ENCODE peak calls at places on chromosome 3, in ten cellular contexts. G is MCF 10A, R is lower lobe of right lung, I is HL-60, Q is fibroblast of the aortic adventitia, K is right lobe of liver, H is EL, C is left cardiac atrium, O is left colon, T is GM20000. N is an unnamed sample.

GRCh38 chr3:101010316-101010715 is 17.1 kb upstream of the ABI3BP start:
- DNase-seq in G (no peak), R (no peak), I (no peak), Q (peak), K (no peak), H (peak), C (no peak), O (no peak), T (no peak), N (peak)

GRCh38 chr3:145849115-145849514 is 311.9 kb downstream of the PLOD2 start:
- DNase-seq in G (no peak), R (no peak), I (no peak), Q (no peak), K (no peak), H (no peak), C (no peak), O (no peak), T (no peak), N (no peak)

GRCh38 chr3:129016725-129017530 is 15.8 kb downstream of the EFCC1 start:
- DNase-seq in G (no peak), R (peak), I (no peak), Q (peak), K (no peak), H (no peak), C (peak), O (peak), T (peak), N (no peak)

GRCh38 chr3:183766745-183767606 is 58.4 kb downstream of the MAP6D1 start:
- DNase-seq in G (peak), R (peak), I (peak), Q (peak), K (peak), H (peak), C (peak), O (peak), T (peak), N (peak)

GRCh38 chr3:87855626-87856025 is 203.2 kb downstream of the CGGBP1 start:
- DNase-seq in G (peak), R (no peak), I (no peak), Q (peak), K (no peak), H (peak), C (no peak), O (no peak), T (no peak), N (peak)

GRCh38 chr3:186985713-186986364 is 55.5 kb downstream of the ST6GAL1 start:
- DNase-seq in G (no peak), R (no peak), I (peak), Q (peak), K (no peak), H (no peak), C (no peak), O (no peak), T (peak), N (no peak)

GRCh38 chr3:3081659-3082546 is 28.3 kb downstream of the IL5RA start:
- DNase-seq in G (no peak), R (no peak), I (no peak), Q (no peak), K (no peak), H (no peak), C (no peak), O (no peak), T (peak), N (no peak)

GRCh38 chr3:128072454-128073184 is 20.4 kb downstream of the SEC61A1 start:
- DNase-seq in G (no peak), R (no peak), I (no peak), Q (no peak), K (peak), H (no peak), C (no peak), O (no peak), T (no peak), N (no peak)

GRCh38 chr3:61667417-61668213 is 106.2 kb downstream of the PTPRG start:
- DNase-seq in G (no peak), R (no peak), I (no peak), Q (peak), K (no peak), H (no peak), C (no peak), O (no peak), T (no peak), N (no peak)

GRCh38 chr3:89572261-89572660 is 464.8 kb downstream of the EPHA3 start:
- DNase-seq in G (peak), R (no peak), I (no peak), Q (peak), K (no peak), H (no peak), C (no peak), O (no peak), T (no peak), N (no peak)

GRCh38 chr3:73508330-73508954 is 116.3 kb downstream of the PDZRN3 start:
- DNase-seq in G (peak), R (no peak), I (peak), Q (peak), K (no peak), H (peak), C (peak), O (peak), T (peak), N (peak)

GRCh38 chr3:131795382-131796085 is 239.3 kb downstream of the CPNE4 start:
- DNase-seq in G (no peak), R (no peak), I (no peak), Q (peak), K (no peak), H (peak), C (peak), O (no peak), T (peak), N (no peak)

GRCh38 chr3:70868561-70868960 is 556.1 kb upstream of the MDFIC2 start:
- DNase-seq in G (no peak), R (no peak), I (no peak), Q (no peak), K (no peak), H (no peak), C (no peak), O (no peak), T (no peak), N (no peak)

GRCh38 chr3:167913218-167913902 is 177.8 kb downstream of the SERPINI1 start:
- DNase-seq in G (peak), R (peak), I (peak), Q (peak), K (no peak), H (peak), C (no peak), O (no peak), T (no peak), N (no peak)

N was measured in endothelial cell of umbilical vein.